ENCODE peak calls at places on chromosomes 12 and 14, in five cellular contexts. One of them, this sample, is unnamed.

GRCh38 chr14:92890830-92891598 is 31.9 kb upstream of the CHGA start:
- DNase-seq in H1: no peak
- DNase-seq in HepG2: no peak
- DNase-seq in HCT116: no peak
- DNase-seq in GM12878: no peak
- DNase-seq in this sample: no peak

GRCh38 chr12:123056053-123056452 is 75.6 kb downstream of the ARL6IP4 start:
- DNase-seq in H1: no peak
- DNase-seq in HepG2: no peak
- DNase-seq in GM12878: no peak
- DNase-seq in HCT116: peak
- DNase-seq in this sample: peak

GRCh38 chr12:117926391-117926899 is 42.3 kb downstream of the KSR2 start:
- DNase-seq in HepG2: no peak
- DNase-seq in GM12878: no peak
- DNase-seq in H1: no peak
- DNase-seq in HCT116: no peak
- DNase-seq in this sample: no peak

GRCh38 chr12:26555139-26555538 is 277.9 kb downstream of the ITPR2 start:
- DNase-seq in H1: no peak
- DNase-seq in HepG2: no peak
- DNase-seq in HCT116: no peak
- DNase-seq in GM12878: no peak
- DNase-seq in this sample: no peak

GRCh38 chr12:107352347-107353081 is 259.2 kb upstream of the CRY1 start:
- DNase-seq in HCT116: no peak
- DNase-seq in H1: no peak
- DNase-seq in GM12878: no peak
- DNase-seq in HepG2: peak
- DNase-seq in this sample: no peak

GRCh38 chr14:58014778-58015177 is 137.2 kb downstream of the ARMH4 start:
- DNase-seq in H1: no peak
- DNase-seq in HepG2: no peak
- DNase-seq in HCT116: no peak
- DNase-seq in GM12878: no peak
- DNase-seq in this sample: no peak

GRCh38 chr12:88805286-88805685 is 225.0 kb upstream of the KITLG start:
- DNase-seq in GM12878: no peak
- DNase-seq in H1: no peak
- DNase-seq in HepG2: no peak
- DNase-seq in HCT116: no peak
- DNase-seq in this sample: no peak

GRCh38 chr14:99754141-99755067 is 38.8 kb upstream of the EML1 start:
- DNase-seq in HepG2: no peak
- DNase-seq in H1: no peak
- DNase-seq in HCT116: no peak
- DNase-seq in GM12878: no peak
- DNase-seq in this sample: no peak

GRCh38 chr12:11228268-11228879 is 41.1 kb downstream of the PRB3 start:
- DNase-seq in HepG2: peak
- DNase-seq in HCT116: peak
- DNase-seq in GM12878: peak
- DNase-seq in H1: peak
- DNase-seq in this sample: peak

GRCh38 chr12:14919455-14919854 is 18.9 kb downstream of the ERP27 start:
- DNase-seq in HCT116: no peak
- DNase-seq in HepG2: no peak
- DNase-seq in GM12878: no peak
- DNase-seq in H1: no peak
- DNase-seq in this sample: no peak

GRCh38 chr12:3727877-3728632 is 24.9 kb downstream of the CRACR2A start:
- DNase-seq in HepG2: no peak
- DNase-seq in HCT116: no peak
- DNase-seq in H1: no peak
- DNase-seq in GM12878: peak
- DNase-seq in this sample: peak

GRCh38 chr12:119178544-119179334 is at the start of gene HSPB8:
- DNase-seq in HepG2: peak
- DNase-seq in GM12878: no peak
- DNase-seq in H1: peak
- DNase-seq in HCT116: peak
- DNase-seq in this sample: peak

GRCh38 chr12:92927055-92927435 is 2.0 kb downstream of the EEA1 start:
- DNase-seq in H1: no peak
- DNase-seq in HCT116: no peak
- DNase-seq in GM12878: peak
- DNase-seq in HepG2: peak
- DNase-seq in this sample: no peak

GRCh38 chr12:28099862-28100261 is 90.4 kb upstream of the CCDC91 start:
- DNase-seq in H1: no peak
- DNase-seq in HepG2: no peak
- DNase-seq in HCT116: no peak
- DNase-seq in GM12878: no peak
- DNase-seq in this sample: no peak

GRCh38 chr12:19191089-19191488 is 61.6 kb downstream of the PLEKHA5 start:
- DNase-seq in GM12878: no peak
- DNase-seq in HCT116: no peak
- DNase-seq in H1: no peak
- DNase-seq in HepG2: no peak
- DNase-seq in this sample: no peak

GRCh38 chr12:3490848-3491382 is at the start of gene PRMT8:
- DNase-seq in HCT116: no peak
- DNase-seq in HepG2: no peak
- DNase-seq in GM12878: no peak
- DNase-seq in H1: peak
- DNase-seq in this sample: no peak

GRCh38 chr12:58920102-58920955 is at the start of gene LRIG3:
- DNase-seq in HCT116: peak
- DNase-seq in GM12878: no peak
- DNase-seq in H1: peak
- DNase-seq in HepG2: peak
- DNase-seq in this sample: peak

GRCh38 chr12:27424631-27425230 is 21.8 kb upstream of the SMCO2 start:
- DNase-seq in HCT116: peak
- DNase-seq in GM12878: no peak
- DNase-seq in H1: no peak
- DNase-seq in HepG2: peak
- DNase-seq in this sample: no peak

GRCh38 chr12:3601466-3602150 is 110.6 kb downstream of the PRMT8 start:
- DNase-seq in HepG2: no peak
- DNase-seq in HCT116: no peak
- DNase-seq in GM12878: no peak
- DNase-seq in H1: no peak
- DNase-seq in this sample: no peak

GRCh38 chr12:65908147-65908546 is 83.9 kb downstream of the HMGA2 start:
- DNase-seq in H1: no peak
- DNase-seq in HepG2: no peak
- DNase-seq in GM12878: no peak
- DNase-seq in HCT116: no peak
- DNase-seq in this sample: no peak

GRCh38 chr12:3685813-3686212 is 67.1 kb downstream of the CRACR2A start:
- DNase-seq in HepG2: no peak
- DNase-seq in HCT116: no peak
- DNase-seq in GM12878: no peak
- DNase-seq in H1: no peak
- DNase-seq in this sample: no peak

GRCh38 chr12:76312314-76312713 is 35.9 kb downstream of the BBS10 start:
- DNase-seq in HCT116: no peak
- DNase-seq in H1: no peak
- DNase-seq in HepG2: no peak
- DNase-seq in GM12878: no peak
- DNase-seq in this sample: no peak

GRCh38 chr12:42190376-42190775 is 45.7 kb upstream of the GXYLT1 start:
- DNase-seq in GM12878: no peak
- DNase-seq in HCT116: no peak
- DNase-seq in H1: no peak
- DNase-seq in HepG2: no peak
- DNase-seq in this sample: no peak

GRCh38 chr14:97978336-97978735 is 1181.2 kb downstream of the VRK1 start:
- DNase-seq in HepG2: no peak
- DNase-seq in HCT116: peak
- DNase-seq in H1: peak
- DNase-seq in GM12878: no peak
- DNase-seq in this sample: peak

GRCh38 chr14:37246427-37246829 is 48.7 kb downstream of the MIPOL1 start:
- DNase-seq in HepG2: peak
- DNase-seq in GM12878: no peak
- DNase-seq in HCT116: peak
- DNase-seq in H1: no peak
- DNase-seq in this sample: peak

GRCh38 chr14:36511981-36512584 is 7.9 kb downstream of the NKX2-1 start:
- DNase-seq in GM12878: no peak
- DNase-seq in H1: no peak
- DNase-seq in HepG2: no peak
- DNase-seq in HCT116: no peak
- DNase-seq in this sample: no peak

GRCh38 chr14:67331368-67332125 is 28.1 kb downstream of the ATP6V1D start:
- DNase-seq in H1: no peak
- DNase-seq in HepG2: no peak
- DNase-seq in GM12878: no peak
- DNase-seq in HCT116: no peak
- DNase-seq in this sample: no peak

GRCh38 chr12:124744659-124745467 is 118.8 kb downstream of the SCARB1 start:
- DNase-seq in HCT116: peak
- DNase-seq in GM12878: peak
- DNase-seq in HepG2: peak
- DNase-seq in H1: peak
- DNase-seq in this sample: peak

GRCh38 chr14:51872396-51872795 is 12.0 kb downstream of the GNG2 start:
- DNase-seq in HCT116: no peak
- DNase-seq in H1: no peak
- DNase-seq in GM12878: no peak
- DNase-seq in HepG2: no peak
- DNase-seq in this sample: no peak

GRCh38 chr12:127688901-127689428 is 578.0 kb upstream of the TMEM132C start:
- DNase-seq in HCT116: no peak
- DNase-seq in HepG2: no peak
- DNase-seq in H1: no peak
- DNase-seq in GM12878: no peak
- DNase-seq in this sample: no peak
- TF ChIP-seq EZH2 in HCT116: no peak
- TF ChIP-seq EZH2 in HepG2: no peak
- TF ChIP-seq EZH2 in H1: no peak
- TF ChIP-seq EZH2 in GM12878: no peak
- TF ChIP-seq EZH2 in this sample: no peak

DNA sequence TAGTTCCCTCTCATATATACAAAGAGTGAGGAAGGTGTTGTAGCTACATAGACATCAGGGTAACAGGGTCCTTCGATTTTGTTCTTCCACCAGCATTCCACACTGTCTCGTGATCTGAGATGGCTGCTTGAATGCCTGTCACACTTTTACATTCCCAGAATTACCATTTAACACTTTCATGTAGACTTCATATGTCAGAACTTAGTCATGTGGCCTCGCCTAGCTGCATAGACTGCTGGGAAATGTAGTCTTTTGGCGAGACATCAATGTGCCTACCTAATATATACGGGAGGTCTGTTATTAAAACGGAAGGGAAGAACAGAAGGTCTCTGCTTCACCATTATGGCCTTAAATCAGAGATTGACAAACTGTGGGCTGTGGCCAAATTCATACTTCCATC is 11.1 kb upstream of the HRK start:
- DNase-seq in HepG2: no peak
- DNase-seq in H1: no peak
- DNase-seq in GM12878: no peak
- DNase-seq in HCT116: no peak
- DNase-seq in this sample: no peak
- TF ChIP-seq SP1 in HepG2: no peak
- TF ChIP-seq SP1 in H1: no peak
- TF ChIP-seq SP1 in GM12878: no peak
- TF ChIP-seq SP1 in HCT116: no peak
- TF ChIP-seq SP1 in this sample: no peak

GRCh38 chr14:33592298-33592697 is 358.6 kb downstream of the EGLN3 start:
- DNase-seq in HCT116: no peak
- DNase-seq in GM12878: no peak
- DNase-seq in H1: no peak
- DNase-seq in HepG2: no peak
- DNase-seq in this sample: no peak
- TF ChIP-seq EZH2 in HCT116: no peak
- TF ChIP-seq EZH2 in GM12878: no peak
- TF ChIP-seq EZH2 in H1: no peak
- TF ChIP-seq EZH2 in HepG2: no peak
- TF ChIP-seq EZH2 in this sample: no peak

DNA sequence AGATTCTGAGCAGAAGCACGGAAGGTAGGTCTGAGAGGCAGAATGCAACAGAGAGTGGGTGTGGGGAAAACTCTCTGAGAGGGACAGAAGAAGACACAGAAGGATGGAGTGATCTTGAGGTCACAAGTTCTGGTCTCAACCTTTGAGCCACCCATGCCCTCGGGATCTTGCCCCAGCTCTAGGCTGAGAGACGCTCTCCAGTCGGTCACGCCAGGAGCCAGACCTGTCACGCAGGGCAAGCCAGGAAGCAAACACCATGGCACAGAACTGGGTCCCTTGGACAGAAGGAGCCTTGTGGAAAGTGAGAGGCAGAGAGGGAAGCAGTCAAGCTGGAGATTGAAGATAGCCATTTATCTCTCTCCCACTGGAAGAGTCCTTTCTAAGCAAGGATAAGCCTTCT is 79.0 kb downstream of the VWF start:
- DNase-seq in HepG2: no peak
- DNase-seq in HCT116: no peak
- DNase-seq in GM12878: no peak
- DNase-seq in H1: no peak
- DNase-seq in this sample: no peak
- TF ChIP-seq SP1 in HepG2: no peak
- TF ChIP-seq SP1 in HCT116: no peak
- TF ChIP-seq SP1 in GM12878: no peak
- TF ChIP-seq SP1 in H1: no peak
- TF ChIP-seq SP1 in this sample: no peak

DNA sequence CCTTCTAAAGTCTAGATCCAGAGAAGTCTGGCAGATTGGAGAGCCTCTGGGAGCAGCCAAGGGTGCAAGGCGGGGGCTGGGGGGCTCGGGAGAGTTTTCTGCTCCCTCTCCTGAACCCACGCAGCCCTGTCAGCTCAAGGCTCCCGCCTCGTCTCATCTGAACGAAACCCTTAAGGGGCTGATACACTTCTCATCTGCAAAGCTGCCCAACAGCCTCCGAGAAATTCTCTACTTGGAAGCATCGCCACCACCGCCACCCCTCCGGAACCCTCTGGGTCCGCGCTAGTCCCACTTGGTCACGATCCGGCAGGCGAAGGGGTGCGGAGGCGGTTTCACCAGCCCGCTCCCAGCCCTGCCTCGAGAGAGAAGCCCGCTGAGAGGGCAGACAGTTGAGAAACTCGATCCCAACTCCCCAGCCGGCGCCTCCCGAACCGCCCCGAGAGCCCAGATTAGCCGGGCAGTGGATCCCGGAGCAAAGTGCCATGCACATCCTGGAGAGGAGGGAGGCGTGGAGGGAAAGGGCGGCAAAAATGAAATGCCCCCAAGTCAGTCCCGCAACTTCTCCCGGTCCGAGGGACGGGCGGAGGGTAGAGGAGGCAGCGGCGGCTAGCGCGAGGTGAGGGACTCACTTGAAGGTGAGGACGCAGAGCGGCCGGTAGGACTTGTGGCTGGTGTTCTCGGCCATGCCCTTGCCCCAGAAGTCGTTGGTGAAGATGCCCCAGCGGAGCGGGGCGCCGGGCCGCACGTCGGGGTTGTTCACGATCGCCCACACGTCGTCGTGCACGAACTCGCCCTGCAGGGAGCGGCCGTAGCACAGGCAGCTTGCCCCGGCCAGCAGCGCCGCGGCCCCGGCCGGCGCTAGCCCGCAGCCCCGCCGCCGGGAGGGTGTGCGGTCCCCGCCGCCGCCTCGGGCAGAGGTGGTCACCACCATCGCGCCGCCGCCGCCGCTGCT is 645 bp downstream of the TMTC1 start:
- DNase-seq in H1: peak
- DNase-seq in HepG2: no peak
- DNase-seq in GM12878: no peak
- DNase-seq in HCT116: no peak
- DNase-seq in this sample: no peak
- TF ChIP-seq EZH2 in H1: peak
- TF ChIP-seq EZH2 in HepG2: no peak
- TF ChIP-seq EZH2 in GM12878: no peak
- TF ChIP-seq EZH2 in HCT116: no peak
- TF ChIP-seq EZH2 in this sample: no peak

This sample was measured in K562.